ENCODE peak calls at places on chromosomes 6 and 20, in five cellular contexts. M is WTC11, K is G401, I is D341Med, R is left cardiac atrium. V is an unnamed sample.

GRCh38 chr20:22106308-22106938 is 401.0 kb downstream of the PAX1 start:
- DNase-seq in M (no peak), K (peak), I (no peak), R (no peak), V (peak)

GRCh38 chr6:90216081-90216977 is 80.3 kb downstream of the BACH2 start:
- DNase-seq in M (peak), K (no peak), I (no peak), R (no peak), V (peak)

GRCh38 chr20:10739575-10739974 is 65.8 kb upstream of the JAG1 start:
- DNase-seq in M (no peak), K (no peak), I (no peak), R (no peak), V (no peak)

GRCh38 chr20:56429941-56430340 is 17.9 kb downstream of the CASS4 start:
- DNase-seq in M (no peak), K (no peak), I (no peak), R (no peak), V (no peak)

GRCh38 chr20:18428490-18429173 is 38.2 kb downstream of the DZANK1 start:
- DNase-seq in M (no peak), K (no peak), I (no peak), R (peak), V (no peak)

GRCh38 chr6:88877893-88878292 is 85.5 kb downstream of the RNGTT start:
- DNase-seq in M (no peak), K (no peak), I (no peak), R (no peak), V (no peak)

GRCh38 chr20:57663241-57663640 is 43.0 kb upstream of the ZBP1 start:
- DNase-seq in M (peak), K (no peak), I (no peak), R (peak), V (no peak)

GRCh38 chr20:50315811-50316551 is 125.4 kb downstream of the CEBPB start:
- DNase-seq in M (no peak), K (no peak), I (no peak), R (no peak), V (no peak)

GRCh38 chr6:169792306-169793015 is 41.0 kb downstream of the ERMARD start:
- DNase-seq in M (no peak), K (no peak), I (no peak), R (no peak), V (no peak)

GRCh38 chr20:50484271-50484976 is 25.8 kb upstream of the PTPN1 start:
- DNase-seq in M (no peak), K (no peak), I (no peak), R (no peak), V (no peak)

GRCh38 chr6:135269399-135270005 is 88.4 kb downstream of the MYB start:
- DNase-seq in M (no peak), K (no peak), I (no peak), R (no peak), V (peak)

GRCh38 chr6:31771992-31772358 is 5.2 kb downstream of the VWA7 start:
- DNase-seq in M (no peak), K (no peak), I (no peak), R (no peak), V (no peak)

GRCh38 chr20:22542427-22542826 is 41.9 kb downstream of the FOXA2 start:
- DNase-seq in M (no peak), K (no peak), I (no peak), R (no peak), V (no peak)

GRCh38 chr6:25332671-25333071 is 53.5 kb downstream of the CARMIL1 start:
- DNase-seq in M (no peak), K (peak), I (no peak), R (no peak), V (no peak)

GRCh38 chr20:34475979-34476736 is 40.1 kb upstream of the DYNLRB1 start:
- DNase-seq in M (peak), K (peak), I (peak), R (peak), V (peak)

GRCh38 chr6:152124432-152125074 is 317.1 kb downstream of the ESR1 start:
- DNase-seq in M (no peak), K (peak), I (peak), R (no peak), V (peak)

V was measured in retina.